ENCODE peak calls at places on chromosomes 7 and 10, in seven cellular contexts. One of them, this sample, is unnamed.

GRCh38 chr10:103605359-103606156 is 112.1 kb downstream of the NEURL1 start:
- DNase-seq in ovary: peak
- DNase-seq in small intestine: peak
- DNase-seq in uterus: peak
- DNase-seq in neuronal stem cell: no peak
- DNase-seq in fibroblast of mammary gland: peak
- DNase-seq in fibroblast of pulmonary artery: peak
- DNase-seq in this sample: peak

GRCh38 chr7:69596723-69597277 is 1.5 kb upstream of the AUTS2 start:
- DNase-seq in uterus: no peak
- DNase-seq in fibroblast of mammary gland: no peak
- DNase-seq in fibroblast of pulmonary artery: no peak
- DNase-seq in ovary: no peak
- DNase-seq in small intestine: peak
- DNase-seq in neuronal stem cell: no peak
- DNase-seq in this sample: no peak

GRCh38 chr10:92757066-92757716 is 67.4 kb downstream of the HHEX start:
- DNase-seq in uterus: peak
- DNase-seq in ovary: peak
- DNase-seq in fibroblast of mammary gland: peak
- DNase-seq in neuronal stem cell: no peak
- DNase-seq in small intestine: peak
- DNase-seq in fibroblast of pulmonary artery: peak
- DNase-seq in this sample: peak

GRCh38 chr10:93080350-93081046 is 6.8 kb downstream of the CYP26A1 start:
- DNase-seq in ovary: peak
- DNase-seq in uterus: no peak
- DNase-seq in fibroblast of mammary gland: peak
- DNase-seq in neuronal stem cell: no peak
- DNase-seq in fibroblast of pulmonary artery: peak
- DNase-seq in small intestine: peak
- DNase-seq in this sample: no peak

GRCh38 chr7:80134536-80135305 is at the start of gene GNAI1:
- DNase-seq in ovary: peak
- DNase-seq in uterus: peak
- DNase-seq in neuronal stem cell: peak
- DNase-seq in fibroblast of mammary gland: peak
- DNase-seq in fibroblast of pulmonary artery: peak
- DNase-seq in small intestine: peak
- DNase-seq in this sample: peak

GRCh38 chr7:105924950-105925349 is 38.1 kb upstream of the CDHR3 start:
- DNase-seq in small intestine: no peak
- DNase-seq in fibroblast of pulmonary artery: no peak
- DNase-seq in fibroblast of mammary gland: no peak
- DNase-seq in neuronal stem cell: no peak
- DNase-seq in ovary: no peak
- DNase-seq in uterus: no peak
- DNase-seq in this sample: no peak

GRCh38 chr7:98116656-98117461 is 10.2 kb downstream of the LMTK2 start:
- DNase-seq in ovary: peak
- DNase-seq in neuronal stem cell: no peak
- DNase-seq in fibroblast of pulmonary artery: no peak
- DNase-seq in fibroblast of mammary gland: peak
- DNase-seq in small intestine: peak
- DNase-seq in uterus: no peak
- DNase-seq in this sample: no peak

GRCh38 chr7:50723888-50724287 is 58.8 kb downstream of the GRB10 start:
- DNase-seq in fibroblast of pulmonary artery: no peak
- DNase-seq in uterus: no peak
- DNase-seq in small intestine: no peak
- DNase-seq in fibroblast of mammary gland: no peak
- DNase-seq in ovary: no peak
- DNase-seq in neuronal stem cell: no peak
- DNase-seq in this sample: no peak

GRCh38 chr7:134594877-134595276 is 46.0 kb downstream of the AKR1B15 start:
- DNase-seq in neuronal stem cell: no peak
- DNase-seq in fibroblast of mammary gland: no peak
- DNase-seq in fibroblast of pulmonary artery: no peak
- DNase-seq in small intestine: no peak
- DNase-seq in ovary: no peak
- DNase-seq in uterus: no peak
- DNase-seq in this sample: no peak

GRCh38 chr10:59098387-59098786 is 78.1 kb upstream of the PHYHIPL start:
- DNase-seq in uterus: peak
- DNase-seq in fibroblast of pulmonary artery: peak
- DNase-seq in neuronal stem cell: no peak
- DNase-seq in ovary: peak
- DNase-seq in small intestine: no peak
- DNase-seq in fibroblast of mammary gland: peak
- DNase-seq in this sample: no peak

GRCh38 chr10:59098811-59099452 is 77.5 kb upstream of the PHYHIPL start:
- DNase-seq in small intestine: no peak
- DNase-seq in neuronal stem cell: no peak
- DNase-seq in uterus: no peak
- DNase-seq in fibroblast of pulmonary artery: no peak
- DNase-seq in ovary: no peak
- DNase-seq in fibroblast of mammary gland: peak
- DNase-seq in this sample: no peak

GRCh38 chr10:59104186-59104585 is 72.3 kb upstream of the PHYHIPL start:
- DNase-seq in neuronal stem cell: no peak
- DNase-seq in fibroblast of pulmonary artery: no peak
- DNase-seq in small intestine: no peak
- DNase-seq in uterus: no peak
- DNase-seq in fibroblast of mammary gland: no peak
- DNase-seq in ovary: no peak
- DNase-seq in this sample: no peak

GRCh38 chr10:59099536-59099935 is 76.9 kb upstream of the PHYHIPL start:
- DNase-seq in neuronal stem cell: no peak
- DNase-seq in ovary: no peak
- DNase-seq in fibroblast of pulmonary artery: no peak
- DNase-seq in uterus: no peak
- DNase-seq in fibroblast of mammary gland: peak
- DNase-seq in small intestine: no peak
- DNase-seq in this sample: no peak

GRCh38 chr10:59102394-59102793 is 74.0 kb upstream of the PHYHIPL start:
- DNase-seq in uterus: no peak
- DNase-seq in ovary: no peak
- DNase-seq in fibroblast of pulmonary artery: no peak
- DNase-seq in neuronal stem cell: no peak
- DNase-seq in fibroblast of mammary gland: no peak
- DNase-seq in small intestine: no peak
- DNase-seq in this sample: no peak
- H3K4me3 ChIP-seq in uterus: no peak
- H3K4me3 ChIP-seq in ovary: no peak
- H3K4me3 ChIP-seq in fibroblast of pulmonary artery: no peak
- H3K4me3 ChIP-seq in neuronal stem cell: no peak
- H3K4me3 ChIP-seq in fibroblast of mammary gland: no peak
- H3K4me3 ChIP-seq in small intestine: no peak
- H3K4me3 ChIP-seq in this sample: no peak

GRCh38 chr10:56537984-56538383 is 176.9 kb upstream of the ZWINT start:
- DNase-seq in uterus: no peak
- DNase-seq in small intestine: no peak
- DNase-seq in fibroblast of mammary gland: peak
- DNase-seq in fibroblast of pulmonary artery: peak
- DNase-seq in neuronal stem cell: no peak
- DNase-seq in ovary: no peak
- DNase-seq in this sample: no peak
- H3K4me3 ChIP-seq in uterus: no peak
- H3K4me3 ChIP-seq in small intestine: no peak
- H3K4me3 ChIP-seq in fibroblast of mammary gland: no peak
- H3K4me3 ChIP-seq in fibroblast of pulmonary artery: no peak
- H3K4me3 ChIP-seq in neuronal stem cell: no peak
- H3K4me3 ChIP-seq in ovary: no peak
- H3K4me3 ChIP-seq in this sample: no peak

GRCh38 chr7:158274404-158274811 is 313.2 kb downstream of the PTPRN2 start:
- DNase-seq in fibroblast of pulmonary artery: no peak
- DNase-seq in neuronal stem cell: no peak
- DNase-seq in fibroblast of mammary gland: no peak
- DNase-seq in small intestine: no peak
- DNase-seq in ovary: peak
- DNase-seq in uterus: no peak
- DNase-seq in this sample: no peak

GRCh38 chr7:158276414-158277218 is 311.0 kb downstream of the PTPRN2 start:
- DNase-seq in ovary: peak
- DNase-seq in fibroblast of pulmonary artery: no peak
- DNase-seq in neuronal stem cell: no peak
- DNase-seq in small intestine: no peak
- DNase-seq in fibroblast of mammary gland: no peak
- DNase-seq in uterus: no peak
- DNase-seq in this sample: peak

GRCh38 chr7:158274996-158275395 is 312.6 kb downstream of the PTPRN2 start:
- DNase-seq in fibroblast of pulmonary artery: no peak
- DNase-seq in small intestine: no peak
- DNase-seq in uterus: no peak
- DNase-seq in neuronal stem cell: no peak
- DNase-seq in fibroblast of mammary gland: no peak
- DNase-seq in ovary: peak
- DNase-seq in this sample: peak

GRCh38 chr7:158277219-158278141 is 310.1 kb downstream of the PTPRN2 start:
- DNase-seq in neuronal stem cell: no peak
- DNase-seq in fibroblast of pulmonary artery: no peak
- DNase-seq in ovary: peak
- DNase-seq in uterus: no peak
- DNase-seq in fibroblast of mammary gland: no peak
- DNase-seq in small intestine: no peak
- DNase-seq in this sample: peak

GRCh38 chr7:158275711-158276413 is 311.8 kb downstream of the PTPRN2 start:
- DNase-seq in uterus: no peak
- DNase-seq in fibroblast of mammary gland: no peak
- DNase-seq in neuronal stem cell: no peak
- DNase-seq in small intestine: no peak
- DNase-seq in fibroblast of pulmonary artery: no peak
- DNase-seq in ovary: no peak
- DNase-seq in this sample: no peak
- H3K4me3 ChIP-seq in uterus: no peak
- H3K4me3 ChIP-seq in fibroblast of mammary gland: no peak
- H3K4me3 ChIP-seq in neuronal stem cell: no peak
- H3K4me3 ChIP-seq in small intestine: no peak
- H3K4me3 ChIP-seq in fibroblast of pulmonary artery: no peak
- H3K4me3 ChIP-seq in ovary: no peak
- H3K4me3 ChIP-seq in this sample: no peak

GRCh38 chr7:23343806-23344500 is 44.8 kb downstream of the MALSU1 start:
- DNase-seq in ovary: no peak
- DNase-seq in fibroblast of pulmonary artery: no peak
- DNase-seq in small intestine: no peak
- DNase-seq in fibroblast of mammary gland: no peak
- DNase-seq in neuronal stem cell: peak
- DNase-seq in uterus: no peak
- DNase-seq in this sample: no peak

GRCh38 chr7:23347682-23348180 is 48.6 kb downstream of the MALSU1 start:
- DNase-seq in ovary: no peak
- DNase-seq in neuronal stem cell: no peak
- DNase-seq in fibroblast of mammary gland: peak
- DNase-seq in small intestine: no peak
- DNase-seq in uterus: no peak
- DNase-seq in fibroblast of pulmonary artery: peak
- DNase-seq in this sample: no peak

GRCh38 chr7:23343102-23343501 is 44.0 kb downstream of the MALSU1 start:
- DNase-seq in fibroblast of mammary gland: no peak
- DNase-seq in fibroblast of pulmonary artery: no peak
- DNase-seq in ovary: no peak
- DNase-seq in neuronal stem cell: no peak
- DNase-seq in small intestine: no peak
- DNase-seq in uterus: no peak
- DNase-seq in this sample: no peak

GRCh38 chr7:23347007-23347681 is 48.0 kb downstream of the MALSU1 start:
- DNase-seq in fibroblast of mammary gland: no peak
- DNase-seq in ovary: no peak
- DNase-seq in small intestine: no peak
- DNase-seq in uterus: no peak
- DNase-seq in fibroblast of pulmonary artery: no peak
- DNase-seq in neuronal stem cell: no peak
- DNase-seq in this sample: no peak

DNA sequence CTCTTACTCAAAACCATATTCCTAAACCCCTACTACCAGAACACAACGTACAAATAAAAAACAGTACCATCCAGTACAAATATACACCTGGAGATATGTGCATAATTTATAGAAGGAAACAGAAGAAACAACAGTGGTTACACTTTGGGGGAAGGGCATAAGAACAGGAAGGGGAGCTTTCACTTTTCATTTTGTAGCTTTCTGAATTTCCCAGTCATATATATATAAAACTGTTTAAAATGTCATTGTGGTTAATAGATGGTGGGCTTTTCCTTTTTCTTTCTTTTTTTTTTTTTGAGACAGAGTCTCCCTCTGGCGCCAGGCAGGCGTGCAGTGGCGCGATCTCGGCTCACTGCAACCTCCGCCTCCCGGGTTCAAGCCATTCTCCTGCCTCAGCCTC is 47.2 kb downstream of the MALSU1 start:
- DNase-seq in ovary: no peak
- DNase-seq in fibroblast of pulmonary artery: no peak
- DNase-seq in neuronal stem cell: no peak
- DNase-seq in uterus: no peak
- DNase-seq in fibroblast of mammary gland: no peak
- DNase-seq in small intestine: no peak
- DNase-seq in this sample: no peak
- H3K4me3 ChIP-seq in ovary: no peak
- H3K4me3 ChIP-seq in fibroblast of pulmonary artery: no peak
- H3K4me3 ChIP-seq in neuronal stem cell: no peak
- H3K4me3 ChIP-seq in uterus: no peak
- H3K4me3 ChIP-seq in fibroblast of mammary gland: no peak
- H3K4me3 ChIP-seq in small intestine: no peak
- H3K4me3 ChIP-seq in this sample: peak